ENCODE peak calls at places on chromosomes 7 and 10, in five cellular contexts. L is RWPE1, A is right atrium auricular region, Y is pancreas, K is kidney. Q is an unnamed sample.

GRCh38 chr10:132443998-132444876 is 47.2 kb downstream of the PWWP2B start:
- DNase-seq in Y (peak), L (no peak), A (no peak), K (peak), Q (no peak)

GRCh38 chr7:115009736-115010435 is 88.0 kb downstream of the MDFIC start:
- DNase-seq in A (no peak), K (no peak), Y (no peak), L (no peak), Q (no peak)

GRCh38 chr7:152000191-152000590 is 25.3 kb upstream of the GALNT11 start:
- DNase-seq in K (no peak), Y (no peak), A (no peak), L (no peak), Q (no peak)

GRCh38 chr7:137790828-137791227 is 55.9 kb downstream of the DGKI start:
- DNase-seq in A (no peak), L (no peak), Y (no peak), K (no peak), Q (no peak)

GRCh38 chr10:92839191-92840085 is 8.9 kb upstream of the EXOC6 start:
- DNase-seq in K (peak), L (peak), Y (peak), A (no peak), Q (no peak)

GRCh38 chr10:125006921-125007391 is 65.0 kb downstream of the ZRANB1 start:
- DNase-seq in A (no peak), Y (peak), L (no peak), K (peak), Q (peak)

GRCh38 chr7:129091484-129092002 is 36.6 kb upstream of the TNPO3 start:
- DNase-seq in Y (peak), L (peak), K (peak), A (peak), Q (peak)

GRCh38 chr7:47625861-47626444 is 44.0 kb upstream of the TNS3 start:
- DNase-seq in K (no peak), L (no peak), Y (no peak), A (no peak), Q (no peak)

GRCh38 chr7:70812511-70812910 is 319.4 kb upstream of the GALNT17 start:
- DNase-seq in Y (no peak), L (no peak), A (no peak), K (no peak), Q (no peak)

GRCh38 chr7:128452552-128452951 is 3.1 kb upstream of the HILPDA start:
- DNase-seq in K (no peak), Y (no peak), A (no peak), L (no peak), Q (no peak)

GRCh38 chr10:99708428-99709010 is 23.4 kb downstream of the COX15 start:
- DNase-seq in Y (no peak), L (no peak), A (no peak), K (no peak), Q (no peak)

GRCh38 chr7:151804756-151805503 is 72.0 kb downstream of the PRKAG2 start:
- DNase-seq in K (peak), Y (no peak), A (no peak), L (no peak), Q (no peak)

GRCh38 chr7:45574521-45575500 is 643 bp downstream of the ADCY1 start:
- DNase-seq in Y (peak), L (peak), A (no peak), K (peak), Q (no peak)

GRCh38 chr7:41006591-41006990 is 696.3 kb downstream of the INHBA start:
- DNase-seq in Y (no peak), L (peak), K (no peak), A (no peak), Q (no peak)

GRCh38 chr10:15344876-15345285 is 26.2 kb downstream of the FAM171A1 start:
- DNase-seq in A (no peak), L (peak), Y (no peak), K (no peak), Q (no peak)

GRCh38 chr10:101903827-101904520 is 60.4 kb upstream of the KCNIP2 start:
- DNase-seq in L (no peak), Y (no peak), A (no peak), K (no peak), Q (peak)

GRCh38 chr10:1183033-1183396 is 126.8 kb downstream of the WDR37 start:
- DNase-seq in K (no peak), L (no peak), Y (no peak), A (no peak), Q (no peak)

GRCh38 chr7:68246189-68246633 is 1249.6 kb downstream of the TYW1 start:
- DNase-seq in Y (no peak), K (peak), L (peak), A (no peak), Q (no peak)

GRCh38 chr7:25770235-25770634 is 381.8 kb upstream of the NFE2L3 start:
- DNase-seq in K (no peak), A (no peak), Y (no peak), L (no peak), Q (no peak)

GRCh38 chr7:158252837-158253669 is 334.6 kb downstream of the PTPRN2 start:
- DNase-seq in A (no peak), L (no peak), K (no peak), Y (no peak), Q (no peak)

GRCh38 chr10:131620314-131620713 is 280.5 kb upstream of the PPP2R2D start:
- DNase-seq in Y (no peak), A (no peak), L (no peak), K (no peak), Q (no peak)

GRCh38 chr10:22246680-22247391 is 29.0 kb upstream of the EBLN1 start:
- DNase-seq in L (peak), K (no peak), A (no peak), Y (no peak), Q (no peak)

GRCh38 chr7:87853237-87853864 is 22.8 kb downstream of the SLC25A40 start:
- DNase-seq in Y (no peak), K (no peak), L (no peak), A (no peak), Q (no peak)

GRCh38 chr7:79454325-79454960 is 976 bp upstream of the MAGI2 start:
- DNase-seq in K (peak), Y (peak), A (no peak), L (peak), Q (no peak)

GRCh38 chr7:141045126-141045841 is 28.6 kb upstream of the TMEM178B start:
- DNase-seq in L (no peak), K (no peak), Y (no peak), A (no peak), Q (no peak)
- H3K27ac ChIP-seq in L (no peak), K (no peak), Y (no peak), A (no peak), Q (no peak)

DNA sequence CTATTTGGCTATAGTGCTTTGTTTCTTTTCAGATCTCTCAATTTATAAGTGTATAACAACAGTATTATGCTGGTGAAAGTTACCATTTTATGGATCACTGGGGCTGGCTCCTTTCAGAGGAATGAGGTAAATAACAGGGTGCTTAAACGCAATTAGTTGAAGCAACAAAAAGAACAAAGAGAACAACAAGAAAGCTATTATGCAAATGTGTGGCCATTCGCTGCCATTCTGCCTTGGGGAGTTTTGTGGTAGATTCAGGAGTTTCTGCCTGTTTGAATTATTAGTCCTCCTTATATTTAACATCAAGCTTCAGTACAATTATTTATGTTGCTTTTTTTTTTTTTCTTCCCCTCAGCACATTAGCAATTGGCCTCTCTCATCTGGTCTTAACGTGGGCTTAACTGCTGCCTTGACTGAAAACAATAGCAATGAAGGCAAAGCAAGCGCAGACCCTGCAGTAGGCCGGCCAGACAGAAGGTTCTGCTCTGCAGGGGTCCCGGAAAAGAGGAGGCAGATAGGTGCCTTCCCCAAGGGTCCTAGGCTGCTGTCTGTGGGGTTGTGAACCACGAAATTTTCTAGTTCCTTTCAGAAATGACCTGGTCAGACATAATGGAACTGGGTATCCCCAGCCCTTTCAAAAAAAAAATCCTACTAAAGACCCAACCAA is 339.9 kb upstream of the PODXL start:
- DNase-seq in Y (no peak), A (no peak), K (no peak), L (no peak), Q (no peak)
- H3K27ac ChIP-seq in Y (no peak), A (no peak), K (no peak), L (peak), Q (no peak)

DNA sequence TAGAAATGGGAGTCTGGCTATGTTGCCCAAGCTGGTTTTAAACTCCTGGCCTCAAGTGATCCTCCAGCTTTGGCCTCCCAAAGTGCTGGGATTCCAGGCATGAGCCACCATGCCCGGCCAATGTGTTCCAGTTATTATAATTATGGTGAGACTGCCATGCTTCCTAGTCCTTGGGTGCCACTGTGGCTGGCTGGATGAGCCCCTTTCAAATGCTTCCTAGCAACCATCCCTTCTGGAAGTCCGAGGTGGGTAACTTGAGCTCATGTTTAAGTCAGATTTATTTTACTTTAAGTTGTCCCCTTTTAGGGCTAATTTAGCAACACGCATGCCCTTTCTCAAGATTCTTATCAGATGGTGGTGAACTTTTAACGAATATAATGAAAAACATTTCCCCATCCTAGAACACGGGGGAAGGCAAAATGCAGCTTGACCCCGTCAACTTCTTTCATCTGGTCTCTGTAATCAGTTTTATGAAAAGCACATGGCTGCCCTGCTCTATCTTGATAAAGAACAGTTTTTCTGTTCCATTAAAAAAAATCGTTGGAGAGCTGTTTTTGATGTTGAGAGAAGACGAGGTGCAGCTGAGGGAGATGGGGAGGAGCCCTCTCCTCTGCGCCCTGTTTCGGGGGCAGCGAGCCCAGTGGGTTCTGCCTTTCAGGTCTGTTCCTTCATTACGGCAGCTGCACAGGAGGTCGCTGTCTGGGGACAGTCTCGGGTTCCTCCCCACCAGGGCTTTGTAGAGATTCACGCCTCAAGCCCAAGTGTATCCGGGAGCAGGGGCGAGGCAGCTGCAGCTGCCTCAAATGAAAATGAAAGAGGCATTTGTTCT is 61.0 kb upstream of the MKI67 start:
- DNase-seq in A (no peak), Y (no peak), K (no peak), L (no peak), Q (no peak)
- H3K27ac ChIP-seq in A (no peak), Y (no peak), K (no peak), L (no peak), Q (no peak)

GRCh38 chr7:82235710-82236109 is 207.9 kb downstream of the CACNA2D1 start:
- DNase-seq in L (no peak), K (no peak), A (no peak), Y (no peak), Q (no peak)

GRCh38 chr7:82226191-82226590 is 217.4 kb downstream of the CACNA2D1 start:
- DNase-seq in Y (no peak), L (no peak), A (no peak), K (no peak), Q (no peak)

GRCh38 chr7:82234457-82235049 is 209.0 kb downstream of the CACNA2D1 start:
- DNase-seq in A (no peak), K (no peak), Y (no peak), L (peak), Q (no peak)

GRCh38 chr7:82229164-82229563 is 214.4 kb downstream of the CACNA2D1 start:
- DNase-seq in K (no peak), A (no peak), Y (no peak), L (no peak), Q (no peak)

DNA sequence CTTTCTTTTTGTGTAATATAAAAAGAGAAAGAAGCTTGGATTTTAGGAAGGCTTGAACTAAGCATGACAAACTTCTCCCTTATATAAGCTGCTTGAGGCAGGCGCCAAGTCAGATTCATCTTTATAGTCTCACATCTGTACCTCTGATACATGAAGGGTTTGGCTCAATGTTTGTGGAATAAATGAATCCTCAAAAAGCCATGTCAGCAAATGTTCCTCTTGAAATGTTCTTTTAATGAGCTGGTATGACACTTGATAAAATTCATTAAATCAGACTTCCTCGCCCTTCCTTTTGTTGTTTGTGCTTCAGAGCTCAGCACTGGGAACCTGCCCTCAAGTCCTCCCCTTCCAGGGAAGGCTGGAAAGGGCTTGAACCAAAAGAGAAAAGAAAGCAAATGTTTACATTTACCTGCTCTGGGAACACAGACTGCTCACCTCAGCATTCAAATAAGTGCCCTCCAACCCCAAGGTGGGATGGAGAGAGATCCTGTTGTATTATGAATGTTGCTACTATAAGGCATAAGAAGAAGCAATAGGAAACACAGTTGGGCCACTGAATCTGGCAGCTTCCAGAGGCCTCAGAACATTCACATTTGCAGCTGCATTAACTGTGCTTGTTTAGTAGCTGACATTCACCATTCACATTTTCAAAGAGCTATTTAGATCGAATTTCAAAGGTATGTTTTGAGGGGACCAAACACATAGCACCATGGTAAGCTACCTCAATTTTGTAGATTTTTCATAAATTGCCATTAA is 212.6 kb downstream of the CACNA2D1 start:
- DNase-seq in Y (no peak), K (no peak), A (no peak), L (no peak), Q (no peak)
- H3K27ac ChIP-seq in Y (no peak), K (no peak), A (no peak), L (no peak), Q (peak)

Q was measured in substantia nigra.